ENCODE peak calls at places on chromosomes 13 and 19, in nine cellular contexts. T is endothelial cell, S is GOT3, I is GM23338, D is NCI-H2171 treated with DMSO at 0.1 percent for 48 hours, V is anterior cingulate cortex, P is MCF 10A, L is NCI-H2081 treated with DMSO at 0.1 percent for 48 hours, J is substantia nigra. Y is an unnamed sample.
A peak's percentile ranks its signal among the peaks of the same experiment; 100 is the strongest.

GRCh38 chr13:110697842-110698241 is 8.1 kb downstream of the CARS2 start:
- DNase-seq in J (no peak), P (no peak), D (no peak), S (no peak), L (no peak), T (no peak), I (no peak), V (no peak), Y (no peak)

GRCh38 chr19:11479470-11480080 is 1.3 kb downstream of the ELAVL3 start:
- DNase-seq in L (peak; percentile 7), T (no peak), P (no peak), J (peak; percentile 31), S (no peak), I (peak; percentile 91), V (peak; percentile 58), D (no peak), Y (peak; percentile 78)

GRCh38 chr19:1245468-1245867 is 2.9 kb upstream of the MIDN start:
- DNase-seq in I (no peak), T (no peak), L (no peak), S (no peak), V (no peak), D (no peak), P (no peak), J (no peak), Y (no peak)

GRCh38 chr19:19444694-19445155 is 39.2 kb downstream of the GATAD2A start:
- DNase-seq in T (no peak), L (no peak), S (no peak), J (no peak), V (no peak), D (no peak), P (peak; percentile 18), I (no peak), Y (peak; percentile 36)

GRCh38 chr19:47660435-47660832 is 51.5 kb downstream of the BICRA start:
- DNase-seq in L (no peak), P (peak; percentile 73), J (no peak), T (no peak), I (no peak), V (no peak), S (no peak), D (no peak), Y (no peak)

GRCh38 chr19:28961772-28962500 is 251.0 kb downstream of the UQCRFS1 start:
- DNase-seq in L (no peak), I (no peak), P (no peak), S (no peak), J (no peak), V (no peak), D (no peak), T (no peak), Y (no peak)

GRCh38 chr13:27038323-27038722 is 133.3 kb downstream of the USP12 start:
- DNase-seq in D (no peak), S (no peak), I (no peak), V (no peak), J (no peak), T (no peak), L (no peak), P (peak; percentile 70), Y (no peak)

GRCh38 chr13:113647351-113648217 is 10.4 kb downstream of the ATP4B start:
- DNase-seq in V (peak; percentile 75), P (peak; percentile 87), I (no peak), D (peak; percentile 96), T (no peak), J (peak; percentile 84), L (peak; percentile 69), S (no peak), Y (no peak)

GRCh38 chr13:28037399-28037798 is 48.9 kb upstream of the URAD start:
- DNase-seq in D (no peak), V (no peak), L (no peak), I (no peak), J (no peak), S (no peak), P (peak; percentile 61), T (no peak), Y (peak; percentile 19)

GRCh38 chr19:8302734-8303133 is 5.4 kb downstream of the CD320 start:
- DNase-seq in T (peak; percentile 1), L (no peak), V (no peak), J (no peak), S (no peak), I (no peak), P (no peak), D (no peak), Y (no peak)

Y was measured in mesendoderm.